ENCODE peak calls at places on chromosome 20, in eight cellular contexts. P is ovary, B is sigmoid colon, W is A549, J is esophagus muscularis mucosa, D is HepG2, I is stomach, G is K562. T is an unnamed sample.

GRCh38 chr20:40961686-40962640 is 66.7 kb upstream of the TOP1 start:
- DNase-seq in P (no peak), B (peak; percentile 46), W (no peak), J (peak; percentile 86), D (no peak), I (peak; percentile 9), G (no peak), T (no peak)

GRCh38 chr20:63457737-63458136 is 14.7 kb downstream of the KCNQ2 start:
- DNase-seq in P (no peak), B (no peak), W (peak; percentile 60), J (no peak), D (no peak), I (peak; percentile 31), G (no peak), T (peak; percentile 7)

GRCh38 chr20:31606928-31607639 is 2.0 kb downstream of the ID1 start:
- DNase-seq in P (peak; percentile 51), B (no peak), W (peak; percentile 93), J (no peak), D (peak; percentile 99), I (peak; percentile 55), G (peak; percentile 80), T (no peak)

GRCh38 chr20:17619351-17620093 is 49.6 kb downstream of the DSTN start:
- DNase-seq in P (no peak), B (peak; percentile 61), W (no peak), J (no peak), D (no peak), I (peak; percentile 22), G (no peak), T (peak; percentile 7)

GRCh38 chr20:64140956-64141355 is 23.3 kb upstream of the MYT1 start:
- DNase-seq in P (no peak), B (peak; percentile 53), W (no peak), J (no peak), D (no peak), I (no peak), G (no peak), T (no peak)

GRCh38 chr20:63941282-63942060 is 14.7 kb downstream of the UCKL1 start:
- DNase-seq in P (no peak), B (peak; percentile 66), W (peak; percentile 58), J (no peak), D (no peak), I (peak; percentile 64), G (peak; percentile 93), T (no peak)

GRCh38 chr20:61639200-61639599 is 387.1 kb downstream of the CDH4 start:
- DNase-seq in P (no peak), B (no peak), W (no peak), J (no peak), D (no peak), I (no peak), G (no peak), T (no peak)

GRCh38 chr20:19806806-19807691 is 49.0 kb downstream of the RIN2 start:
- DNase-seq in P (no peak), B (peak; percentile 21), W (peak; percentile 32), J (no peak), D (no peak), I (no peak), G (no peak), T (no peak)

GRCh38 chr20:675453-676314 is at the start of gene SCRT2:
- DNase-seq in P (peak; percentile 91), B (peak; percentile 81), W (peak; percentile 60), J (no peak), D (peak; percentile 54), I (peak; percentile 87), G (peak; percentile 83), T (peak; percentile 63)

GRCh38 chr20:57802877-57803717 is 93.3 kb upstream of the PMEPA1 start:
- DNase-seq in P (no peak), B (peak; percentile 35), W (no peak), J (no peak), D (no peak), I (no peak), G (no peak), T (no peak)

GRCh38 chr20:17882065-17882833 is 86.3 kb downstream of the SNX5 start:
- DNase-seq in P (no peak), B (peak; percentile 53), W (no peak), J (no peak), D (peak; percentile 95), I (no peak), G (no peak), T (no peak)

GRCh38 chr20:46084805-46085792 is 4.7 kb downstream of the NCOA5 start:
- DNase-seq in P (no peak), B (no peak), W (peak; percentile 68), J (peak; percentile 12), D (peak; percentile 73), I (peak; percentile 45), G (no peak), T (peak; percentile 40)

GRCh38 chr20:48489656-48490055 is 338.1 kb downstream of the PREX1 start:
- DNase-seq in P (no peak), B (no peak), W (no peak), J (no peak), D (no peak), I (no peak), G (no peak), T (no peak)

GRCh38 chr20:58888521-58889333 is 36.2 kb downstream of the GNAS start:
- DNase-seq in P (peak; percentile 86), B (peak; percentile 93), W (no peak), J (no peak), D (peak; percentile 76), I (peak; percentile 82), G (peak; percentile 65), T (peak; percentile 69)

GRCh38 chr20:63737940-63738686 is 1.5 kb upstream of the SLC2A4RG start:
- DNase-seq in P (peak; percentile 61), B (peak; percentile 75), W (no peak), J (no peak), D (peak; percentile 90), I (no peak), G (peak; percentile 29), T (no peak)

GRCh38 chr20:9517297-9518134 is 3.1 kb downstream of the LAMP5 start:
- DNase-seq in P (no peak), B (no peak), W (no peak), J (peak; percentile 55), D (no peak), I (no peak), G (no peak), T (no peak)

GRCh38 chr20:12699374-12700228 is 309.2 kb upstream of the SPTLC3 start:
- DNase-seq in P (no peak), B (no peak), W (no peak), J (no peak), D (no peak), I (no peak), G (no peak), T (no peak)
- TF ChIP-seq EP300 in P (no peak), B (no peak), W (no peak), J (no peak), D (no peak), I (no peak), G (no peak), T (no peak)

GRCh38 chr20:44686934-44687333 is 28.2 kb upstream of the CCN5 start:
- DNase-seq in P (no peak), B (no peak), W (no peak), J (no peak), D (peak; percentile 1), I (no peak), G (no peak), T (no peak)

GRCh38 chr20:44681796-44682566 is 30.5 kb upstream of the ADA start:
- DNase-seq in P (no peak), B (no peak), W (no peak), J (no peak), D (no peak), I (no peak), G (no peak), T (no peak)

GRCh38 chr20:44688053-44688625 is 27.0 kb upstream of the CCN5 start:
- DNase-seq in P (no peak), B (no peak), W (no peak), J (no peak), D (no peak), I (no peak), G (no peak), T (no peak)

GRCh38 chr20:44683263-44684046 is 31.7 kb upstream of the CCN5 start:
- DNase-seq in P (no peak), B (no peak), W (peak; percentile 75), J (no peak), D (peak; percentile 63), I (peak; percentile 71), G (peak; percentile 85), T (no peak)

GRCh38 chr20:44684047-44684965 is 30.9 kb upstream of the CCN5 start:
- DNase-seq in P (peak; percentile 62), B (no peak), W (peak; percentile 35), J (no peak), D (peak; percentile 38), I (peak; percentile 47), G (no peak), T (no peak)
- H3K4me3 ChIP-seq in P (no peak overlapping the region), B (no peak overlapping the region), W (no peak overlapping the region), J (no peak overlapping the region), D (no peak overlapping the region), I (no peak overlapping the region), G (no peak overlapping the region), T (no peak overlapping the region)

GRCh38 chr20:34904202-34904621 is 27.8 kb downstream of the ACSS2 start:
- DNase-seq in P (no peak), B (no peak), W (no peak), J (no peak), D (no peak), I (peak; percentile 41), G (peak; percentile 42), T (no peak)

DNA sequence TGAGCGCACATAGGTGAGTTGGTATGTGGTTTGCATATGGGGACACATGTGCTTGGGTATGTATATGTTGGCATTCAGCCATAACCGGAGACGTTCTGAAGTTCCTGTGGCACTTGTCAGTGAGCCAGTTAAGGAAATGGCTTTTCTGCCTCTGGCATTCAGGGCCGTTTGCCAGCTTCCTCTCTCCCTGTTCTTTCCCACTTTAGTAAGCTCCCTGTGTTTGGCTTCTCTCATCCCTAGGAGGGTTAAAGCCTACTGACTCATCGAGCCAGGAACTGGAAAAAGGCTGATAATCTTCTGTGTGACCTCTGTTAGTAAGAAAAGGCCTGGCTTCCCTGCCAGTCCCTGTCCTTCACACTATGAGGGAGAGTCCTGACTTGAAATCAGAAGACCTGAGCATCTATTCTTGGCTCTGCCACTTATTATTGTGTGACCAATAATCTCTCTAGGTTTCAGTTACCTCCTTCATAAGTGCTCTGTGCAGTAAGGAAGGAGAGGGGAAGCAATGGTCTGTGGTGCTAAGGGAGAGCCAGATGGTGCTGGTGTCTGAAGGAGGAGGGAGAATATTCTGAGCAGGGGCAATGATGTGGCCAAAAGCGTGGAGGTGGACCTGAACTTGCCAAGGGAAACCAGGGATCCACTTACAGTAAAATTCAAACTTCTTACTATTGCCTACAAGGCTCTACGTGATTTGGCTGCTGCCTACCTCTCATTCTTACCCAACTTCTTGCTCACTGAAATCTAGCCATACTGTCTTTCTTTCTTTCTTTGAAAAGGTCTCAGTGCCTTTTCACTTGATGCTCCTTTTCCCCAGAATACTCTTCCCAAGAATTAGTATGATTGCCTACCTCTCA is 31.4 kb downstream of the ACSS2 start:
- DNase-seq in P (peak; percentile 39), B (no peak), W (peak; percentile 74), J (no peak), D (peak; percentile 26), I (peak; percentile 76), G (no peak), T (peak; percentile 47)
- TF ChIP-seq EP300 in P (no peak), B (no peak), W (no peak), J (no peak), D (no peak), I (no peak), G (no peak), T (no peak)

DNA sequence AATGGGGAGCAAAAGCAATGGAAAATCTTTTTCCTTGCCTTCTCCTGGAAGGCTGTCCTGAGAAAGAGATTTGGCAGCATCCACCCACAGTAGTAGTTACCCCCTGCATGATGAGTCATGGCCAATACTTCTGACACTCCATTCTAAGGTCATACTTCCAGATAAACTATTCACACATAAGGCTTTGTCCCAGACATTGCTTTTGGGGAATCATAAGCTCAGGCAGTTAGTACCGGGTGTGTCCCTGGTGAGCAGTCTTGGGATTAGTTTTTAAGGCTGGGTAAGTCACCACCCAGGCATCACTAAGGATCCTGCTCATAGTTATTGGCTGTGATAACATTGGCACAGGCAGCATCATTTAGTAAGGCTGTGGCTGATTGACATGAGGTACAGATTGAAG is 160.6 kb upstream of the GGTLC1 start:
- DNase-seq in P (no peak), B (no peak), W (peak; percentile 11), J (peak; percentile 39), D (no peak), I (no peak), G (no peak), T (no peak)
- H3K4me3 ChIP-seq in P (no peak overlapping the region), B (no peak overlapping the region), W (no peak overlapping the region), J (no peak overlapping the region), D (no peak overlapping the region), I (no peak overlapping the region), G (no peak overlapping the region), T (no peak overlapping the region)